ENCODE peak calls at places on chromosomes 13 and 19, in seven cellular contexts. J is brain microvascular endothelial cell; U is PC-3; R is fibroblast of mammary gland; Y is CD8-positive, alpha-beta T cell; M is GM10248; C is omental fat pad. L is an unnamed sample.

GRCh38 chr19:8589177-8589714 is 12.0 kb upstream of the MYO1F start:
- DNase-seq in U (no peak), R (no peak), M (no peak), J (no peak), C (no peak), Y (no peak), L (no peak)

GRCh38 chr13:46551410-46552301 is 1.3 kb upstream of the LRCH1 start:
- DNase-seq in J (peak; percentile 78), Y (peak; percentile 38), R (peak; percentile 73), C (peak; percentile 84), M (peak; percentile 56), U (peak; percentile 76), L (peak; percentile 57)

GRCh38 chr19:40640744-40641143 is 39.6 kb downstream of the LTBP4 start:
- DNase-seq in R (no peak), U (no peak), J (peak; percentile 18), M (no peak), C (no peak), Y (no peak), L (no peak)

GRCh38 chr19:30662211-30662861 is 290.2 kb downstream of the ZNF536 start:
- DNase-seq in R (no peak), C (no peak), Y (no peak), J (no peak), M (no peak), U (no peak), L (no peak)

GRCh38 chr19:32691291-32691951 is at the start of gene NUDT19:
- DNase-seq in C (peak; percentile 29), R (peak; percentile 73), Y (peak; percentile 63), M (peak; percentile 91), J (peak; percentile 79), U (peak; percentile 76), L (peak; percentile 59)

GRCh38 chr13:106527806-106528205 is 7.7 kb downstream of the EFNB2 start:
- DNase-seq in U (no peak), M (no peak), Y (no peak), R (no peak), C (no peak), J (no peak), L (no peak)

GRCh38 chr19:33699754-33700407 is 78.1 kb downstream of the CHST8 start:
- DNase-seq in J (no peak), U (no peak), C (no peak), M (no peak), R (no peak), Y (no peak), L (no peak)

GRCh38 chr19:17125728-17126677 is 50.4 kb downstream of the MYO9B start:
- DNase-seq in M (peak; percentile 80), J (peak; percentile 63), Y (peak; percentile 68), C (no peak), U (no peak), R (peak; percentile 48), L (peak; percentile 82)

GRCh38 chr19:41577144-41577830 is 1.3 kb downstream of the CEACAM21 start:
- DNase-seq in M (no peak), C (no peak), U (no peak), Y (no peak), R (no peak), J (no peak), L (no peak)

GRCh38 chr13:101521371-101521770 is 68.9 kb downstream of the ITGBL1 start:
- DNase-seq in M (no peak), Y (no peak), C (no peak), R (no peak), J (no peak), U (no peak), L (no peak)

GRCh38 chr19:55640043-55640576 is 692 bp upstream of the ZNF580 start:
- DNase-seq in Y (peak; percentile 59), J (peak; percentile 53), C (no peak), R (peak; percentile 73), M (peak; percentile 60), U (no peak), L (peak; percentile 63)
- TF ChIP-seq CTCF in Y (peak; percentile 70), J (peak; percentile 53), C (peak; percentile 5), R (peak; percentile 28), M (peak; percentile 68), U (peak; percentile 35), L (peak; percentile 57)

DNA sequence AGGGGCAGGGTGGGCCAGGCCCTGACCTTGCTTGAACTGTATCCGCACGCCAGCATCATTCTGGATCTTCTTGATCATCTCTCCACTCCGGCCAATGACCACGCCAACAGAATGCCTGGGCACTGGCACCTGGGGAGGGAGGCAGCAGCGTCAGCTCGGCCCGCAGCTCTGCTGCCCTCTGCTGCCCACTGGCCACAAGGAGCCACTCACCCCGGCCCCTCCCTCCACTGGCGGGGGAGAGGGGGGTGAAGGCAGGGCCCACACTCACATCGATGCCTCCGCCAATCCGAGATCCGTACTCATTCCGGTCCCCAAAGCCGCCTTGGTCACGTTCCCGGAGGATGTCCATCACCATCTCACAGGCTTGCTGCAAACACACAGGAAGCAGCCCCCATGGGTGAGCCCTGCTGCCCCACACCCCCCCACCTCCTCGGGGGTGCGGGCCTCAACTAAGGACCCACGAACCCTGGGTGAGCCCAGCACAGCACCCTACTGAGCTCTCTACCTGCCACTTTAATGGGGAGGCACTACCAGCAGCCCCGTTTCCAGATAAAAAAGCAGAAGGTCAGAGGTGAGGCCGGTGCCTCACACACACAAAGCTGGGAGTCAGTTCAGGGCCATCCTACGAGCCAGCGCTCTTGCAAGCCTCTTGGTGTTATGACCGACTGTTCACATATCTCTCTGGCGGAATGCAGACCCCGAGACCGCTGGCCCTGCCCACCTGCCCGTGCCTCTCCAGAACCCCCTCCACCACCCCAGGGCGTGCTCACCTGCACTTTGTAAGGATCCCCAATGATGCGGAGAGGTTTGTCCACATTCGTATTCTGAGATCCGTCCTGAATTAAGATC is 6.7 kb downstream of the KHSRP start:
- DNase-seq in R (peak; percentile 41), Y (no peak), M (no peak), C (no peak), J (no peak), U (peak; percentile 29), L (no peak)
- TF ChIP-seq CTCF in R (peak; percentile 46), Y (no peak), M (no peak), C (no peak), J (peak; percentile 69), U (peak; percentile 59), L (no peak)

GRCh38 chr13:72651196-72651595 is 76.2 kb downstream of the MZT1 start:
- DNase-seq in Y (no peak), C (no peak), U (peak; percentile 27), M (no peak), R (peak; percentile 0), J (peak; percentile 2), L (no peak)
- TF ChIP-seq CTCF in Y (no peak), C (no peak), U (peak; percentile 39), M (peak; percentile 5), R (no peak), J (peak; percentile 56), L (no peak)

GRCh38 chr13:39073983-39074382 is 35.7 kb downstream of the NHLRC3 start:
- DNase-seq in C (no peak), M (no peak), J (no peak), R (no peak), Y (no peak), U (peak; percentile 35), L (no peak)
- TF ChIP-seq CTCF in C (no peak), M (no peak), J (no peak), R (no peak), Y (no peak), U (peak; percentile 22), L (no peak)

GRCh38 chr19:19113040-19113541 is 25.2 kb downstream of the TMEM161A start:
- DNase-seq in J (peak; percentile 56), Y (no peak), R (peak; percentile 62), M (peak; percentile 35), U (peak; percentile 36), C (no peak), L (no peak)

GRCh38 chr19:19120308-19121156 is 17.7 kb downstream of the TMEM161A start:
- DNase-seq in R (peak; percentile 71), M (peak; percentile 24), J (peak; percentile 78), U (no peak), Y (no peak), C (no peak), L (no peak)

GRCh38 chr19:19111967-19112580 is 26.2 kb downstream of the TMEM161A start:
- DNase-seq in U (no peak), R (no peak), Y (no peak), C (no peak), M (no peak), J (no peak), L (no peak)

GRCh38 chr19:19119325-19120237 is 18.7 kb downstream of the TMEM161A start:
- DNase-seq in M (no peak), U (no peak), Y (no peak), J (no peak), R (no peak), C (no peak), L (no peak)

GRCh38 chr19:19115954-19116353 is 22.3 kb downstream of the TMEM161A start:
- DNase-seq in M (peak; percentile 74), U (peak; percentile 25), C (no peak), J (no peak), Y (peak; percentile 19), R (peak; percentile 25), L (peak; percentile 42)
- TF ChIP-seq CTCF in M (peak; percentile 64), U (peak; percentile 69), C (no peak), J (peak; percentile 75), Y (peak; percentile 17), R (peak; percentile 57), L (peak; percentile 26)

GRCh38 chr19:4976412-4977298 is 7.7 kb downstream of the KDM4B start:
- DNase-seq in C (peak; percentile 52), Y (no peak), J (no peak), R (peak; percentile 99), M (peak; percentile 47), U (peak; percentile 89), L (peak; percentile 57)
- TF ChIP-seq CTCF in C (no peak), Y (no peak), J (peak; percentile 62), R (peak; percentile 62), M (no peak), U (peak; percentile 84), L (peak; percentile 33)

GRCh38 chr13:104532131-104532530 is 1465.9 kb upstream of the SLC10A2 start:
- DNase-seq in J (no peak), Y (no peak), M (no peak), C (no peak), U (no peak), R (no peak), L (no peak)

GRCh38 chr13:104530741-104531140 is 1464.5 kb upstream of the SLC10A2 start:
- DNase-seq in R (no peak), M (no peak), C (no peak), J (no peak), U (no peak), Y (no peak), L (no peak)

DNA sequence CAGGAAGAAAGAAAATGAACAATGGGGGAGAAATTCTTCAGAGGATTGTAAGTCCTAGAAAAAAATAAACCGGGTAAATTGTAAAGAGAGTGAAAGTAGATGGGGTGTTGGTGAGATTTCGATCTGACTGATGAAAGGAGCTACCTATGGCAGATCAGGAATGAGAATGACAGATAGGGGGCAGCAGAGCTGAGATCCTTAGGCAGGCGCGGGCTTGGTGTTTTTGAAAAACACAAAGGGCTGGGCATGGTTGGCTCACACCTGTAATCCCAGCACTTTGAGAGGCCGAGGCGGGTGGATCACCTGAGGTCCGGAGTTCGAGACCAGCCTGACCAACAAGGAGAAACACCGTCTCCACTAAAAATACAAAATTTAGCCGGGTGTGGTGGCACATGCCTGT is 1468.6 kb upstream of the SLC10A2 start:
- DNase-seq in M (no peak), U (peak; percentile 18), C (no peak), R (no peak), J (no peak), Y (no peak), L (no peak)
- TF ChIP-seq CTCF in M (no peak), U (peak; percentile 33), C (no peak), R (no peak), J (peak; percentile 16), Y (no peak), L (no peak)

L was measured in natural killer cell.